ENCODE peak calls at places on chromosome 13, in five cellular contexts. One of them, this sample, is unnamed.

GRCh38 chr13:74026753-74027152 is 107.5 kb downstream of the KLF12 start:
- DNase-seq in K562: no peak
- DNase-seq in A549: no peak
- DNase-seq in H1: peak; percentile 55
- DNase-seq in HepG2: no peak
- DNase-seq in this sample: peak; percentile 61

GRCh38 chr13:25652764-25653163 is 281.0 kb downstream of the ATP8A2 start:
- DNase-seq in HepG2: no peak
- DNase-seq in H1: no peak
- DNase-seq in A549: no peak
- DNase-seq in K562: no peak
- DNase-seq in this sample: no peak

GRCh38 chr13:84994582-84994981 is 804.6 kb downstream of the SLITRK6 start:
- DNase-seq in H1: no peak
- DNase-seq in HepG2: peak; percentile 69
- DNase-seq in A549: peak; percentile 60
- DNase-seq in K562: no peak
- DNase-seq in this sample: no peak

GRCh38 chr13:106548064-106548696 is 12.7 kb upstream of the EFNB2 start:
- DNase-seq in K562: no peak
- DNase-seq in HepG2: no peak
- DNase-seq in A549: peak; percentile 37
- DNase-seq in H1: no peak
- DNase-seq in this sample: no peak

GRCh38 chr13:66660013-66660804 is 569.9 kb downstream of the PCDH9 start:
- DNase-seq in HepG2: no peak
- DNase-seq in K562: no peak
- DNase-seq in H1: no peak
- DNase-seq in A549: peak; percentile 61
- DNase-seq in this sample: peak; percentile 69

GRCh38 chr13:111900390-111901180 is 166.4 kb upstream of the SOX1 start:
- DNase-seq in K562: no peak
- DNase-seq in HepG2: no peak
- DNase-seq in A549: no peak
- DNase-seq in H1: peak; percentile 43
- DNase-seq in this sample: no peak

GRCh38 chr13:50707533-50708096 is 135.9 kb downstream of the DLEU7 start:
- DNase-seq in A549: no peak
- DNase-seq in H1: no peak
- DNase-seq in K562: no peak
- DNase-seq in HepG2: no peak
- DNase-seq in this sample: no peak

GRCh38 chr13:57933606-57934005 is 302.1 kb downstream of the PCDH17 start:
- DNase-seq in HepG2: no peak
- DNase-seq in K562: no peak
- DNase-seq in H1: no peak
- DNase-seq in A549: no peak
- DNase-seq in this sample: peak; percentile 13

GRCh38 chr13:66532146-66532545 is 698.0 kb downstream of the PCDH9 start:
- DNase-seq in A549: peak; percentile 26
- DNase-seq in HepG2: no peak
- DNase-seq in K562: no peak
- DNase-seq in H1: no peak
- DNase-seq in this sample: no peak

GRCh38 chr13:41428155-41428554 is 29.2 kb upstream of the RGCC start:
- DNase-seq in H1: peak; percentile 81
- DNase-seq in HepG2: no peak
- DNase-seq in K562: no peak
- DNase-seq in A549: no peak
- DNase-seq in this sample: no peak

GRCh38 chr13:100941377-100941776 is 266.8 kb upstream of the TMTC4 start:
- DNase-seq in A549: no peak
- DNase-seq in K562: no peak
- DNase-seq in H1: no peak
- DNase-seq in HepG2: no peak
- DNase-seq in this sample: no peak

GRCh38 chr13:47256618-47257017 is 359.8 kb upstream of the HTR2A start:
- DNase-seq in K562: no peak
- DNase-seq in A549: no peak
- DNase-seq in HepG2: no peak
- DNase-seq in H1: no peak
- DNase-seq in this sample: no peak

GRCh38 chr13:41177616-41178015 is 16.8 kb downstream of the KBTBD7 start:
- DNase-seq in HepG2: no peak
- DNase-seq in K562: no peak
- DNase-seq in A549: no peak
- DNase-seq in H1: no peak
- DNase-seq in this sample: no peak

GRCh38 chr13:27621366-27622101 is at the start of gene POLR1D:
- DNase-seq in K562: peak; percentile 84
- DNase-seq in A549: peak; percentile 76
- DNase-seq in HepG2: peak; percentile 77
- DNase-seq in H1: peak; percentile 91
- DNase-seq in this sample: peak; percentile 71
- TF ChIP-seq POLR2A in K562: peak; percentile 84
- TF ChIP-seq POLR2A in A549: peak; percentile 81
- TF ChIP-seq POLR2A in HepG2: peak; percentile 93
- TF ChIP-seq POLR2A in H1: peak; percentile 71
- TF ChIP-seq POLR2A in this sample: peak; percentile 81

DNA sequence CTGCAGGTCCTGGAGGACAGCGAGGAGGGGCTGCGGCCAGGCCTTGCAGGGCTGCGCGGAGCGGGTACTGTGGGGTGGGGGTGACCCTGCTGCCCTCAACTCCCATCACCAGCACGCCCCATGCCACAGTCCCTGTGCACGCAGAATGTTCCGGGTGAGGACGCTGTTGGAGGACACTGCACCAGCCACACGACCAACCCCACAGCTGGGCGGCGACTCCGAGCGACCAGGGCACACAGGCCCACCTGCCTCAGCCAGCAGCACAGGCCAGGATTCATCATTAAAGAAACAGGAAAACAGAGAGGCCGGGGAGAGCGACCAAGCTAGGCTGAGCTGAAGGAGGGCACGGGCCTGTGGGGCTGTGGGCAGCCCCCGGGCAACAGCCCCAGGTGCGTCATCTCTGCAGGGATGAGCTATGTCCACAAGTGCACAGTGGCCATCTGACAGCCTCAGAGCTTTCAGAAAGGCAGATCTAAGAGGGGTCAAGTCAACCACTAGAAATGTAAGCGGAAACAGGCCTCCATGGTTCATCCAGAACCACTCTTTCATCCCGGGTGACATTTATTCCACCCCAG is 1.6 kb downstream of the GAS6 start:
- DNase-seq in HepG2: no peak
- DNase-seq in H1: peak; percentile 50
- DNase-seq in A549: no peak
- DNase-seq in K562: no peak
- DNase-seq in this sample: no peak
- TF ChIP-seq JUN in HepG2: no peak
- TF ChIP-seq JUN in H1: no peak
- TF ChIP-seq JUN in A549: no peak
- TF ChIP-seq JUN in K562: no peak
- TF ChIP-seq JUN in this sample: no peak

GRCh38 chr13:44401577-44401976 is 28.0 kb downstream of the SERP2 start:
- DNase-seq in K562: no peak
- DNase-seq in A549: no peak
- DNase-seq in HepG2: no peak
- DNase-seq in H1: no peak
- DNase-seq in this sample: no peak

GRCh38 chr13:44403720-44404063 is 30.1 kb downstream of the SERP2 start:
- DNase-seq in A549: no peak
- DNase-seq in H1: no peak
- DNase-seq in HepG2: no peak
- DNase-seq in K562: no peak
- DNase-seq in this sample: no peak

GRCh38 chr13:44404261-44405139 is 30.9 kb downstream of the SERP2 start:
- DNase-seq in K562: no peak
- DNase-seq in HepG2: peak; percentile 93
- DNase-seq in A549: no peak
- DNase-seq in H1: no peak
- DNase-seq in this sample: no peak

GRCh38 chr13:44406617-44407016 is 33.0 kb downstream of the SERP2 start:
- DNase-seq in K562: no peak
- DNase-seq in H1: no peak
- DNase-seq in A549: no peak
- DNase-seq in HepG2: no peak
- DNase-seq in this sample: peak; percentile 21

DNA sequence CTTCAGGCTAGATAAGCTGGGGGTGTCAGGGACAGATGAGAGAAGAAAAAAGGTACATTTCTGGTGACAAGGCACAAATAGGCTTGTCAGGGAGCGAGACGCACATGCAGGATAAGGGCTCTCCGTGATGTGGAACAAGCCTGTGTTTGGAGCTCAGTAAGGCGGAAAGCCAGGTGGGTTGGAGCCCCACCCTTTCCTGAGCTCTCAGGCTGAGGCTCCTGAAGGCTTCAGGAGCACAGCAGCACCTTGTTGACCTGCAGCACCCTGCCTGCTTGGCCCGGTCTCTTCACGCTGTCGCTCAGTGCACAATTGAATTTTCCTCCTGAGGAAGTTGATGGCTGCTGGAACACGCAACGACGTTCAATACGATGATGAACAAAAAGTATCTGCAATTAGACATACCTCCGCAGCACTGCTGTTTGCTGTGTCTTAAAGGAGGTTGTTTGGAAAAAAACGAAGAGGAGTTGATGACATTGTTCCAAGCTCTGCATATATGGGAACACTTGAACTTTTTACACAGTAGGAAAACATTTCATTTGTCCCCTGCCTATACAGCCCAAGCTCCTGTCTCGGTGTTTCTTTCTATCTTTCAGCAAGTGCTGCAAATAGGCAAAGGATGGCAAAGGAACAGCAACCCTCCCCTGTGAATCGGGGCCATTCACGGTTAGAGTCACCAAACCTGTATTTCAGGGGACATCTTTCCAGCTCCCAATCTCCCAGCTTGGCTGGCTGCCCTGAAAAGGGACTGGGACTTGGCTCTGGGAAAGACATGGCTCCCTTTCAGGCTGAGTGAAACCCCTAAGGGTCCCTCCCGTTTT is 29.5 kb downstream of the SERP2 start:
- DNase-seq in HepG2: no peak
- DNase-seq in H1: no peak
- DNase-seq in A549: no peak
- DNase-seq in K562: no peak
- DNase-seq in this sample: no peak
- H3K4me3 ChIP-seq in HepG2: no peak overlapping the region
- H3K4me3 ChIP-seq in H1: no peak overlapping the region
- H3K4me3 ChIP-seq in A549: no peak overlapping the region
- H3K4me3 ChIP-seq in K562: no peak overlapping the region
- H3K4me3 ChIP-seq in this sample: no peak overlapping the region

GRCh38 chr13:109684836-109685602 is 101.4 kb downstream of the IRS2 start:
- DNase-seq in H1: no peak
- DNase-seq in A549: no peak
- DNase-seq in K562: no peak
- DNase-seq in HepG2: no peak
- DNase-seq in this sample: no peak
- TF ChIP-seq POLR2A in H1: no peak
- TF ChIP-seq POLR2A in A549: no peak
- TF ChIP-seq POLR2A in K562: no peak
- TF ChIP-seq POLR2A in HepG2: no peak
- TF ChIP-seq POLR2A in this sample: no peak

DNA sequence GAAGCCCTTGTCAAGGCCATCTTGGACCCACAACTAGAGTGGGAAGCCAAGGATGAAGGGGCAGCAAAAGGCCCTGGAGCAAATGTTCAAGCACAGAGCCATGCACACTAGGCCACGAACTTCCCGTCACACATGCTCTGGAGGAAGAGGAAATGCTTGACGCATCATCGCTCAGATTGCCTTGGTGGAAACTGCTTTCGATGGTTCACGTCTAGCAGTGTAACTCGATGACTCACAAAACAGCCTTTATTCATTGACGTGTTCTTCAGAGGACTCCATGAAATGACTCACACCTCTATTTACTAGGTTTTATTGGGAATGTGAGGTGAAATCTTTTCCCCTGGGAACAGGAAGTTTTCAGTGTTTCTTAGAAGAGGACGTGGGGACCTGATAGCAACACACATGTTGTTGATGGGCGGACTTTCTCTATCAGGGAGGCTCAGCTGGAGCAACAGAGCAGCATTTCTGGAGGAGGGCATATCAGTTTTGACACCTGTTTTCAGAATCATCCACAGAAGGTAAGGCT is 79.8 kb upstream of the FLT1 start:
- DNase-seq in HepG2: peak; percentile 10
- DNase-seq in H1: no peak
- DNase-seq in A549: peak; percentile 86
- DNase-seq in K562: peak; percentile 77
- DNase-seq in this sample: peak; percentile 98
- TF ChIP-seq JUN in HepG2: no peak
- TF ChIP-seq JUN in H1: no peak
- TF ChIP-seq JUN in A549: no peak
- TF ChIP-seq JUN in K562: peak; percentile 87
- TF ChIP-seq JUN in this sample: peak; percentile 100

DNA sequence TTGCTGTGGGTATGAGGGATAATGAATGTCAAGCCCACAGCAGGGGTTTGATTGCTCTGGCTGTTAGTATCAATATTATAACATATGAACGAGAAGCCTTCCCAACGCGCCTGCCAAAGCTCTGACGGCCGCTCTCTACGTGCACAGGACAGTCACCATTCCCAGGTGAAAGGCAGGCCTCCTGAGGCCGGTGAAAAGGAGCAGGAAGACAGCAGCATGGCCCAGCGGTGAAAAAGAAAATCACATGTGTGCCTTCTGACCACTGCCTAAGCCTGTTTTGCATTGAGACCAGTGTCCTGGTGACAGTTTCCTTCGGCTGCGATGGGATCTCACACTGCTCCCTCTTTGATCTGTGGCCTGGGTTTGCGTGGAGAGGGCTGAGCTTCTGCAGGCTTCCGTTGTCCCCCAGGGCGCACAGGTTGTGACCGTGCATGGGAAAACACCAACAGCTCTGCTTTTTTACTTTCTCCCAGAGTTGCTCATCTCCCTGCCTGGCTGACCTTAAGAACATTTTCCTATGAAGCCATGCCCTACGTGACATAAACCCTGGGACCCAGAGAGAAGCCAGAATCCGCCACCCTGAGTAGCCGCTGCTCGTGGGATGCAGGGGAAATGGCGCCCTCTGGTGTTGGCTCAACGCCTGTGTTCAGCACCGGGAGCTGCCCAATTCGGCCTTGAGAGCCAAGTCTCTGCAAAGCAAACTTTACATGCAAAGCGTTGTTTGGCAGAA is 112.0 kb upstream of the GPR12 start:
- DNase-seq in K562: peak; percentile 53
- DNase-seq in HepG2: peak; percentile 31
- DNase-seq in H1: peak; percentile 92
- DNase-seq in A549: peak; percentile 36
- DNase-seq in this sample: peak; percentile 29
- H3K4me3 ChIP-seq in K562: no peak overlapping the region
- H3K4me3 ChIP-seq in HepG2: no peak overlapping the region
- H3K4me3 ChIP-seq in H1: no peak overlapping the region
- H3K4me3 ChIP-seq in A549: no peak overlapping the region
- H3K4me3 ChIP-seq in this sample: no peak overlapping the region

This sample was measured in endothelial cell of umbilical vein.